ENCODE peak calls at places on chromosomes 7 and 10, in nine cellular contexts. One of them, this sample, is unnamed.

GRCh38 chr10:90859321-90859751 is 1.5 kb upstream of the HTR7 start:
- DNase-seq in uterus: no peak
- DNase-seq in ovary: no peak
- DNase-seq in GM12892: no peak
- DNase-seq in stomach: no peak
- DNase-seq in testis: no peak
- DNase-seq in suprapubic skin: no peak
- DNase-seq in Peyer's patch: no peak
- DNase-seq in body of pancreas: no peak
- DNase-seq in this sample: no peak

GRCh38 chr7:73933091-73933490 is 72.1 kb downstream of the TMEM270 start:
- DNase-seq in uterus: no peak
- DNase-seq in ovary: no peak
- DNase-seq in GM12892: no peak
- DNase-seq in stomach: no peak
- DNase-seq in testis: no peak
- DNase-seq in suprapubic skin: no peak
- DNase-seq in Peyer's patch: no peak
- DNase-seq in body of pancreas: no peak
- DNase-seq in this sample: no peak

GRCh38 chr7:121384159-121384745 is 11.9 kb downstream of the FAM3C start:
- DNase-seq in uterus: no peak
- DNase-seq in ovary: no peak
- DNase-seq in GM12892: no peak
- DNase-seq in stomach: peak
- DNase-seq in testis: no peak
- DNase-seq in suprapubic skin: no peak
- DNase-seq in Peyer's patch: peak
- DNase-seq in body of pancreas: peak
- DNase-seq in this sample: no peak

GRCh38 chr10:11178606-11179221 is 161.0 kb downstream of the CELF2 start:
- DNase-seq in uterus: no peak
- DNase-seq in ovary: no peak
- DNase-seq in GM12892: peak
- DNase-seq in stomach: peak
- DNase-seq in testis: peak
- DNase-seq in suprapubic skin: no peak
- DNase-seq in Peyer's patch: peak
- DNase-seq in body of pancreas: peak
- DNase-seq in this sample: no peak

GRCh38 chr10:130587718-130588117 is 451.5 kb downstream of the GLRX3 start:
- DNase-seq in uterus: no peak
- DNase-seq in ovary: no peak
- DNase-seq in GM12892: no peak
- DNase-seq in stomach: no peak
- DNase-seq in testis: no peak
- DNase-seq in suprapubic skin: no peak
- DNase-seq in Peyer's patch: no peak
- DNase-seq in body of pancreas: no peak
- DNase-seq in this sample: no peak

GRCh38 chr7:450741-451140 is 68.9 kb downstream of the PDGFA start:
- DNase-seq in uterus: no peak
- DNase-seq in ovary: no peak
- DNase-seq in GM12892: no peak
- DNase-seq in stomach: no peak
- DNase-seq in testis: no peak
- DNase-seq in suprapubic skin: no peak
- DNase-seq in Peyer's patch: no peak
- DNase-seq in body of pancreas: no peak
- DNase-seq in this sample: no peak

GRCh38 chr7:79227035-79227434 is 226.4 kb downstream of the MAGI2 start:
- DNase-seq in uterus: no peak
- DNase-seq in ovary: no peak
- DNase-seq in GM12892: no peak
- DNase-seq in stomach: no peak
- DNase-seq in testis: no peak
- DNase-seq in suprapubic skin: no peak
- DNase-seq in Peyer's patch: no peak
- DNase-seq in body of pancreas: no peak
- DNase-seq in this sample: no peak

GRCh38 chr7:158819571-158820203 is 9.6 kb downstream of the ESYT2 start:
- DNase-seq in uterus: no peak
- DNase-seq in ovary: no peak
- DNase-seq in GM12892: no peak
- DNase-seq in stomach: no peak
- DNase-seq in testis: peak
- DNase-seq in suprapubic skin: no peak
- DNase-seq in Peyer's patch: no peak
- DNase-seq in body of pancreas: no peak
- DNase-seq in this sample: no peak

GRCh38 chr7:29146888-29147609 is 712 bp upstream of the CPVL start:
- DNase-seq in uterus: no peak
- DNase-seq in ovary: peak
- DNase-seq in GM12892: no peak
- DNase-seq in stomach: peak
- DNase-seq in testis: peak
- DNase-seq in suprapubic skin: no peak
- DNase-seq in Peyer's patch: no peak
- DNase-seq in body of pancreas: peak
- DNase-seq in this sample: no peak

GRCh38 chr10:115861864-115862263 is 411.1 kb downstream of the GFRA1 start:
- DNase-seq in uterus: no peak
- DNase-seq in ovary: no peak
- DNase-seq in GM12892: no peak
- DNase-seq in stomach: no peak
- DNase-seq in testis: no peak
- DNase-seq in suprapubic skin: no peak
- DNase-seq in Peyer's patch: no peak
- DNase-seq in body of pancreas: no peak
- DNase-seq in this sample: no peak

GRCh38 chr10:115857856-115858255 is 415.1 kb downstream of the GFRA1 start:
- DNase-seq in uterus: no peak
- DNase-seq in ovary: no peak
- DNase-seq in GM12892: no peak
- DNase-seq in stomach: no peak
- DNase-seq in testis: no peak
- DNase-seq in suprapubic skin: no peak
- DNase-seq in Peyer's patch: no peak
- DNase-seq in body of pancreas: no peak
- DNase-seq in this sample: no peak

GRCh38 chr10:115866174-115866573 is 406.8 kb downstream of the GFRA1 start:
- DNase-seq in uterus: no peak
- DNase-seq in ovary: no peak
- DNase-seq in GM12892: no peak
- DNase-seq in stomach: no peak
- DNase-seq in testis: no peak
- DNase-seq in suprapubic skin: no peak
- DNase-seq in Peyer's patch: no peak
- DNase-seq in body of pancreas: no peak
- DNase-seq in this sample: no peak

GRCh38 chr10:115856580-115856979 is 416.4 kb downstream of the GFRA1 start:
- DNase-seq in uterus: no peak
- DNase-seq in ovary: no peak
- DNase-seq in GM12892: no peak
- DNase-seq in stomach: no peak
- DNase-seq in testis: no peak
- DNase-seq in suprapubic skin: no peak
- DNase-seq in Peyer's patch: no peak
- DNase-seq in body of pancreas: no peak
- DNase-seq in this sample: peak

GRCh38 chr10:115861455-115861854 is 411.6 kb downstream of the GFRA1 start:
- DNase-seq in uterus: no peak
- DNase-seq in ovary: no peak
- DNase-seq in GM12892: no peak
- DNase-seq in stomach: no peak
- DNase-seq in testis: no peak
- DNase-seq in suprapubic skin: no peak
- DNase-seq in Peyer's patch: no peak
- DNase-seq in body of pancreas: no peak
- DNase-seq in this sample: no peak
- TF ChIP-seq POLR2A in uterus: no peak
- TF ChIP-seq POLR2A in ovary: no peak
- TF ChIP-seq POLR2A in GM12892: no peak
- TF ChIP-seq POLR2A in stomach: no peak
- TF ChIP-seq POLR2A in testis: no peak
- TF ChIP-seq POLR2A in suprapubic skin: no peak
- TF ChIP-seq POLR2A in Peyer's patch: no peak
- TF ChIP-seq POLR2A in body of pancreas: no peak
- TF ChIP-seq POLR2A in this sample: no peak

DNA sequence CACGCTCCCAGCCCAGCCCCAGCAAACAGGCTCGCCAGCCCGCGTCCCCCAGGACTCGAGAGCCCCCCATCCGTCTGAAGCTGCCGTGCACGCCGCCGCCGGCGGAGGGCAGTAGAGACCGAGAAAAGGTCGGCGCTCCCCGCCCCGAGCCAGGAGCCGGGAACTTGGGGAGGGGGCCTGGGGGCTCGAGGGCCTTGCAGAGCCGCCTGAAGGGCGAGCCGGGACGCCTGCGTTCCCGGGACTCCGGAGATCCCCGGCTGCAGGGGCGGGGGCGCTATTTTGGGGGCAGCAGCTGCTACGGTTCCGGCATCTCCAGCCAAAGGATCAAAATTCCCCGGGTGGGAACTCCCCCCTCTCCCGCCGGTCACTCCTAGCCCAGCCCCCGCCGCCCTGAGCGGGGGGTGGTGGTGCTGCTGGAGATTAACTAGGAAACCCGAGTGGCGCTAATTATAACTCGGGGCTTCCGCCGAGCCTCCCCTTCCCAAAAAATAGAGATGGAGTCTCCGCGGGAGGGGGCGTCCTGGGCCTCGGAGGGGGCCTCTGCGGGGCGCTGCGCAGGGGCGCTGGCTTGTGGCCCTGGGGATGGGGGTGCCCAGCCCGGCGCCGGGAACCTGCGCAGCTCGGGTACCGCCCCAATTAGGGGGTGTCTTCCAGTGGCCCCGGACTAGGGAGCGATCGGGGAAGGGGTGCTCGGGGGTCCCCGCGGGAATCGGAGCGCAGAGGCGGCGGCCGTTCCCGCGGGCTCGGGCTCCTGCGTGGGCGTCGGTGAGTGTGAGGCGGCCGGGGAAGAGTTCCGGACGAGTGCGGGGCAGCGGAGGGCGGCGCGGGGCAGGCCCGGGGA is 608 bp downstream of the ACHE start:
- DNase-seq in uterus: no peak
- DNase-seq in ovary: peak
- DNase-seq in GM12892: no peak
- DNase-seq in stomach: peak
- DNase-seq in testis: peak
- DNase-seq in suprapubic skin: no peak
- DNase-seq in Peyer's patch: peak
- DNase-seq in body of pancreas: peak
- DNase-seq in this sample: peak
- TF ChIP-seq POLR2A in uterus: no peak
- TF ChIP-seq POLR2A in ovary: no peak
- TF ChIP-seq POLR2A in GM12892: no peak
- TF ChIP-seq POLR2A in stomach: no peak
- TF ChIP-seq POLR2A in testis: no peak
- TF ChIP-seq POLR2A in suprapubic skin: no peak
- TF ChIP-seq POLR2A in Peyer's patch: no peak
- TF ChIP-seq POLR2A in body of pancreas: no peak
- TF ChIP-seq POLR2A in this sample: no peak

GRCh38 chr10:5608608-5609270 is 57.7 kb downstream of the ASB13 start:
- DNase-seq in uterus: no peak
- DNase-seq in ovary: no peak
- DNase-seq in GM12892: no peak
- DNase-seq in stomach: no peak
- DNase-seq in testis: no peak
- DNase-seq in suprapubic skin: no peak
- DNase-seq in Peyer's patch: no peak
- DNase-seq in body of pancreas: no peak
- DNase-seq in this sample: no peak

GRCh38 chr10:5607594-5607993 is 58.8 kb downstream of the ASB13 start:
- DNase-seq in uterus: no peak
- DNase-seq in ovary: no peak
- DNase-seq in GM12892: no peak
- DNase-seq in stomach: no peak
- DNase-seq in testis: no peak
- DNase-seq in suprapubic skin: no peak
- DNase-seq in Peyer's patch: no peak
- DNase-seq in body of pancreas: no peak
- DNase-seq in this sample: no peak

GRCh38 chr10:5611899-5612680 is 54.3 kb downstream of the ASB13 start:
- DNase-seq in uterus: no peak
- DNase-seq in ovary: no peak
- DNase-seq in GM12892: no peak
- DNase-seq in stomach: no peak
- DNase-seq in testis: no peak
- DNase-seq in suprapubic skin: no peak
- DNase-seq in Peyer's patch: no peak
- DNase-seq in body of pancreas: no peak
- DNase-seq in this sample: no peak

GRCh38 chr10:5606864-5607263 is 59.5 kb downstream of the ASB13 start:
- DNase-seq in uterus: no peak
- DNase-seq in ovary: no peak
- DNase-seq in GM12892: no peak
- DNase-seq in stomach: no peak
- DNase-seq in testis: no peak
- DNase-seq in suprapubic skin: no peak
- DNase-seq in Peyer's patch: no peak
- DNase-seq in body of pancreas: no peak
- DNase-seq in this sample: no peak

GRCh38 chr10:5609952-5610616 is 56.3 kb downstream of the ASB13 start:
- DNase-seq in uterus: no peak
- DNase-seq in ovary: no peak
- DNase-seq in GM12892: no peak
- DNase-seq in stomach: peak
- DNase-seq in testis: no peak
- DNase-seq in suprapubic skin: no peak
- DNase-seq in Peyer's patch: peak
- DNase-seq in body of pancreas: no peak
- DNase-seq in this sample: no peak
- TF ChIP-seq POLR2A in uterus: no peak
- TF ChIP-seq POLR2A in ovary: no peak
- TF ChIP-seq POLR2A in GM12892: no peak
- TF ChIP-seq POLR2A in stomach: no peak
- TF ChIP-seq POLR2A in testis: no peak
- TF ChIP-seq POLR2A in suprapubic skin: no peak
- TF ChIP-seq POLR2A in Peyer's patch: peak
- TF ChIP-seq POLR2A in body of pancreas: no peak
- TF ChIP-seq POLR2A in this sample: no peak

DNA sequence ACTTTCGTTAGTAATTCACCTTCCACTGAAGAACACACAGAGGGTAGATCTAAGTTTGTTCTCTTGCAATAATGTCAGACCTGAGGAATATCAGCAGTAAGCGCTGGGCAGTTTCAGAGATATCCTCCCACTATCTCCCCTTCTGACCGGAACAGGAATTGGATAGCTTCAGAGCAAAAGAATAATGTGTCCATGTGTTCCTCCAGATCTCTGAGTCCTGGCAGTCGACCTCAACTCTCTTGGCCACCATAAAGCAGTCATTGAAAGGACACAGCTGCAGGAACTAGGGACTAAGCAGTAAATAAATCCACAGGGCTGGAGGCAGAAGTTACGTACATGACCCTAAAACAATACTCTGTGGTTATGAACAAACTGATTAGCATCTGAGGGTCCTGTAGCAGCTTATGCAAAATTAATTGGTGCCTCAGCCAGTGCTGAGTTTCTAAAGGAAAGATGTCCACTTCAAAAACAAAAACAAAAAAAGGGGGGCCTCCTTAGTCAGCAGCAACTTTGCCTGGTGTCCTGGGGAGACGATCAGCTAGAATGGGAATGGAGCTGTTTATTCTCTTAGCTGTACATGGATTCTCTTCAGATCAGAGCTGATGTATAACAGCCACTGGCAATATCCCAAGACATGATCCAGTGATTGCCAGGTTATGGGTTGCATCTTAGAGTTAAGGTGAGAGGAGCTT is 6.4 kb upstream of the PRTFDC1 start:
- DNase-seq in uterus: peak
- DNase-seq in ovary: peak
- DNase-seq in GM12892: no peak
- DNase-seq in stomach: no peak
- DNase-seq in testis: peak
- DNase-seq in suprapubic skin: no peak
- DNase-seq in Peyer's patch: no peak
- DNase-seq in body of pancreas: peak
- DNase-seq in this sample: peak
- TF ChIP-seq POLR2A in uterus: no peak
- TF ChIP-seq POLR2A in ovary: no peak
- TF ChIP-seq POLR2A in GM12892: no peak
- TF ChIP-seq POLR2A in stomach: no peak
- TF ChIP-seq POLR2A in testis: no peak
- TF ChIP-seq POLR2A in suprapubic skin: no peak
- TF ChIP-seq POLR2A in Peyer's patch: no peak
- TF ChIP-seq POLR2A in body of pancreas: no peak
- TF ChIP-seq POLR2A in this sample: no peak